ENCODE peak calls at places on chromosomes 16 and 17, in seven cellular contexts. V, M, Z, H, Y, G and X are unnamed samples.

GRCh38 chr16:69176033-69176780 is 10.8 kb upstream of the SNTB2 start:
- DNase-seq in V (no peak), M (no peak), Z (no peak), H (no peak), Y (no peak), G (no peak), X (no peak)

GRCh38 chr17:31491794-31492171 is 100.3 kb downstream of the RAB11FIP4 start:
- DNase-seq in V (peak; percentile 70), M (no peak), Z (no peak), H (no peak), Y (no peak), G (no peak), X (no peak)

GRCh38 chr17:73610331-73610911 is 33.8 kb downstream of the SDK2 start:
- DNase-seq in V (no peak), M (no peak), Z (no peak), H (no peak), Y (no peak), G (no peak), X (no peak)

GRCh38 chr17:78000351-78000750 is 41.8 kb downstream of the TNRC6C start:
- DNase-seq in V (no peak), M (no peak), Z (no peak), H (no peak), Y (no peak), G (no peak), X (no peak)

GRCh38 chr16:2894231-2894630 is 11.2 kb downstream of the FLYWCH2 start:
- DNase-seq in V (no peak), M (no peak), Z (no peak), H (no peak), Y (no peak), G (no peak), X (peak; percentile 34)

GRCh38 chr16:48897698-48898205 is 287.8 kb upstream of the N4BP1 start:
- DNase-seq in V (no peak), M (no peak), Z (no peak), H (no peak), Y (no peak), G (no peak), X (no peak)

GRCh38 chr16:14303654-14304394 is 232.7 kb downstream of the MRTFB start:
- DNase-seq in V (peak; percentile 46), M (peak; percentile 47), Z (no peak), H (peak; percentile 42), Y (no peak), G (no peak), X (peak; percentile 27)

GRCh38 chr16:85661131-85662035 is 27.4 kb downstream of the GINS2 start:
- DNase-seq in V (no peak), M (no peak), Z (no peak), H (no peak), Y (no peak), G (no peak), X (no peak)

GRCh38 chr17:17680477-17681186 is 626 bp upstream of the RAI1 start:
- DNase-seq in V (no peak), M (no peak), Z (no peak), H (no peak), Y (no peak), G (no peak), X (no peak)

GRCh38 chr16:81293909-81294802 is 20.6 kb upstream of the GAN start:
- DNase-seq in V (no peak), M (no peak), Z (no peak), H (no peak), Y (no peak), G (no peak), X (no peak)

GRCh38 chr17:29622337-29623282 is at the start of gene CORO6:
- DNase-seq in V (peak; percentile 63), M (peak; percentile 92), Z (peak; percentile 60), H (peak; percentile 62), Y (no peak), G (peak; percentile 84), X (peak; percentile 86)

GRCh38 chr17:79892457-79893236 is 53.4 kb upstream of the CBX4 start:
- DNase-seq in V (no peak), M (no peak), Z (peak; percentile 78), H (no peak), Y (peak; percentile 38), G (no peak), X (peak; percentile 8)

GRCh38 chr16:57244463-57244766 is 644 bp upstream of the ARL2BP start:
- DNase-seq in V (no peak), M (no peak), Z (no peak), H (no peak), Y (no peak), G (no peak), X (no peak)

GRCh38 chr16:23288726-23289512 is 13.2 kb upstream of the SCNN1B start:
- DNase-seq in V (peak; percentile 60), M (no peak), Z (no peak), H (no peak), Y (no peak), G (no peak), X (no peak)

GRCh38 chr16:50696575-50697420 is 3.4 kb downstream of the NOD2 start:
- DNase-seq in V (peak; percentile 92), M (no peak), Z (peak; percentile 77), H (peak; percentile 63), Y (peak; percentile 95), G (peak; percentile 85), X (no peak)

GRCh38 chr16:77759821-77760220 is 28.5 kb upstream of the VAT1L start:
- DNase-seq in V (no peak), M (no peak), Z (no peak), H (no peak), Y (no peak), G (no peak), X (no peak)

GRCh38 chr17:17179371-17179827 is 26.7 kb downstream of the PLD6 start:
- DNase-seq in V (peak; percentile 80), M (no peak), Z (no peak), H (no peak), Y (no peak), G (peak; percentile 77), X (no peak)

DNA sequence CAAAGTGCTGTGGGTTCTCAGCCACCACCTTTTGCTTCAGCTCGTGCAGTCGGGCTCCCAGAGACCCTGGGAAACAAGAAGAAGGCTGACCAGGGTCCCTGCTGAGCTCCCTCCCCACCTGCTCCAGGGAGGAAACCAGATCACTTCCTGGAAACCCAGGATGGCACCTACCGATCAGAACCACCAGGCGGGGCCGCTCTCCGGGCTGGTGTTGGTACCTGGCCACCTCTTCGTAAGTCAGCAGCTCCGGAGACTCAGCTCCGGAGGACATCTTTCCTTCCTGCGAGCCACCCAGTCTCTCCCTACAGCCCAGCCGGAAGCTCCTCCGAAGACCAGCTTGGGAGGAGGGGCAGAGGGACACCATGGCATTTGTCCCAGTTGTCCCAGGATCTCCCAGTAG is 18.9 kb downstream of the MPP3 start:
- DNase-seq in V (no peak), M (no peak), Z (no peak), H (no peak), Y (no peak), G (no peak), X (peak; percentile 53)
- TF ChIP-seq CTCF in V (no peak), M (no peak), Z (no peak), H (no peak), Y (no peak), G (no peak), X (no peak)

DNA sequence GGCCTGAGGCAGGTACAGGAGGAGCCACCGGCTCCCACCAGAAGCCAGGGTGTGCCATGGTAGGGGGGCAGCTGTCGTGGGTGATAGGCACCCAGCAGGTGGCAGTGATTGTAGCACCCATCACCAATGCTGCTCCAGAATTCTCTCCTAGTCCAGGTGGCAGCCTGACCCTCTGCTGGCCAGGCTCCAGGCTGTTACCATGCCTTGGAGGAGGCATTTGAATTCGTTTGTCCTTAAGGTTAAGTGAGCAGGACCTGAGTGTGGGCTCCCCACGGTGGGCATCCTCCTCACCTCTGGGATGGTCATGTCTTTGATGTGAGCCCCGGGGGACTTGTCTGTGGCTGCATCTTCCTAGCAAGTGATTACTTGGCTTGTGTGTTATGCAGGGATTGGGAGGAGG is 59.4 kb downstream of the RGS9 start:
- DNase-seq in V (no peak), M (no peak), Z (no peak), H (no peak), Y (no peak), G (no peak), X (no peak)
- TF ChIP-seq CTCF in V (no peak), M (no peak), Z (no peak), H (no peak), Y (no peak), G (no peak), X (no peak)

DNA sequence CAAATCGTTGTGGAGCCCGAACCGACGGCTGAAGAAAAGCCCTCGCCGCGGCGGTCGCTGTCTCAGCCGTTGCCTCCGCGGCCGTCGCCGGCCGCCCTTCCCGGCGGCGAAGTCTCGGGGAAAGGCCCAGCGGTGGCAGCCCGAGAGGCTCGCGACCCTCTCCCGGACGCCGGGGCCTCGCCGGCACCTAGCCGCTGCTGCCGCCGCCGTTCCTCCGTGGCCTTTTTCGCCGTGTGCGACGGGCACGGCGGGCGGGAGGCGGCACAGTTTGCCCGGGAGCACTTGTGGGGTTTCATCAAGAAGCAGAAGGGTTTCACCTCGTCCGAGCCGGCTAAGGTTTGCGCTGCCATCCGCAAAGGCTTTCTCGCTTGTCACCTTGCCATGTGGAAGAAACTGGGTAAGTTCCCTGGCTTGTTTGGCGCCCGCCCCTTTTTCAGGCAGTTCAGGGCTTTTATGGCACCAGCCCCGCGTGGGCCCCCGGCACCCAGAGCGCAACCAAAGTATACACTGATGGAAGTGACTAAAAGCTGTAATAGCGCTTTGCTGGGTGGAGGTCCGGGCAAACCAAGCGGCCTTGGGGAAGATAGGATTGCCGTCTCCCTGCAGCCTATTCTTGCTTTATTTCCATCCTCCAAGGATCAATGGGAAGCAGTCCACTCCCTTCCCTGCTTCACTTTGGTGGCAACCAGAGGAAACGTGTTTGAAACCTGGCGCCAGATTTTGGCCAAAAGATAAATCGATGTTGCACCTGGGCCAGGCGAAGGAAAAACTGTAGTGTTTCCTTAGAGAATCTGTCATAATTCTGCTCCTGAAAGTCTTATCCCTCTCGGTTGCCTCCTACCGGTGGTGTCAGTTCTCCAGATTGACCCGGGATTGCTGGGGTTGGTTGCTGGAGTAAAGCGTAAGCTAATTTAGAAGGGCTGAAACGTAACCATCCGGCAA is 768 bp downstream of the PPM1D start:
- DNase-seq in V (peak; percentile 77), M (peak; percentile 86), Z (peak; percentile 80), H (peak; percentile 83), Y (peak; percentile 75), G (peak; percentile 59), X (peak; percentile 76)
- TF ChIP-seq CTCF in V (peak; percentile 68), M (peak; percentile 78), Z (no peak), H (peak; percentile 75), Y (peak; percentile 76), G (peak; percentile 59), X (peak; percentile 21)

DNA sequence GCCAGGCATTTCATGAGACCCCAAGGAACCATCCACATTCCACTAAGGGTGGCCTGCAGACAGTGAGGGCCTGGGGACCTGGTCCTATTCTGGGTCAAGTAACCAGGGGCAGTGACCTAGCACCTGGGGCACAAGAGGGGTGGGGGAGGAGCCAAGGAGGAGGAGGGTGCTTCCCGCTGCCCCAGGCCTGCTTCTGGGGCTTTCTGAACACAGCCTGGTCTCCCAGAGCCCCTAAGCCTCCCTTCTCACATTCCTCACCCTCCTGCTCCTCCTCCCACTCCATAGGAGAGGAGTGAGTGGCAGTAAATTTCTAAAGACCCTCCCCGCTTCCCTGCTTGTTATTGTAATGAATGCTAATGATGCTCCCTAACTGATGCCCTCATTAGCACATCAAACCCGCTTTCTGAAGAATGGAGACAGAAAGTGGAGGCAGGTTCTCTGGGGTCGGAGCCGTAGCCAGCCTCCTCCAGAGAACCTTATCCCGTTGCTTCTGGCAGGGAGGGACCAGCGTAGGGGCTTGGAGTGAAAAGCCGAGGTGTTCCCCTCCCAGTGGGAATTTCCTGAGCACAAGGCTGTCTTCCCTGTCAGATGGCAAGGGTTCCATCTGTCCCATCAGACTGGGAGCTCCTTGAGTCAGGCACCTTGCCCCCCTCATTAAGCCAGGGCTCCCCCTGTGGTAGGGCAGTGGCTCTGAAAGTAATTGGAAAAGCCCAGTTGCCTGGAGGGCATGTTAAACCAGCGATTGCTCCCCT is 3.7 kb upstream of the SRCIN1 start:
- DNase-seq in V (no peak), M (peak; percentile 71), Z (no peak), H (no peak), Y (no peak), G (no peak), X (peak; percentile 81)
- TF ChIP-seq CTCF in V (no peak), M (peak; percentile 35), Z (no peak), H (no peak), Y (no peak), G (no peak), X (peak; percentile 11)